ENCODE peak calls at places on chromosomes 7 and 10, in nine cellular contexts. One of them, this sample, is unnamed.

GRCh38 chr7:36127075-36127740 is 25.8 kb upstream of the EEPD1 start:
- DNase-seq in heart left ventricle: peak
- DNase-seq in CD8-positive, alpha-beta T cell: no peak
- DNase-seq in spleen: no peak
- DNase-seq in astrocyte of the cerebellum: no peak
- DNase-seq in bronchial epithelial cell: no peak
- DNase-seq in A549: no peak
- DNase-seq in pancreas: no peak
- DNase-seq in cardiac muscle cell: no peak
- DNase-seq in this sample: no peak

GRCh38 chr10:89837173-89838001 is 136.0 kb downstream of the KIF20B start:
- DNase-seq in A549: no peak
- DNase-seq in cardiac muscle cell: peak
- DNase-seq in spleen: peak
- DNase-seq in pancreas: peak
- DNase-seq in astrocyte of the cerebellum: no peak
- DNase-seq in CD8-positive, alpha-beta T cell: peak
- DNase-seq in bronchial epithelial cell: peak
- DNase-seq in heart left ventricle: peak
- DNase-seq in this sample: no peak

GRCh38 chr7:151705744-151706567 is 171.0 kb downstream of the PRKAG2 start:
- DNase-seq in cardiac muscle cell: peak
- DNase-seq in A549: peak
- DNase-seq in bronchial epithelial cell: peak
- DNase-seq in spleen: no peak
- DNase-seq in pancreas: no peak
- DNase-seq in heart left ventricle: no peak
- DNase-seq in CD8-positive, alpha-beta T cell: no peak
- DNase-seq in astrocyte of the cerebellum: no peak
- DNase-seq in this sample: no peak

GRCh38 chr10:9227679-9228365 is 1173.3 kb downstream of the GATA3 start:
- DNase-seq in bronchial epithelial cell: peak
- DNase-seq in astrocyte of the cerebellum: no peak
- DNase-seq in heart left ventricle: no peak
- DNase-seq in CD8-positive, alpha-beta T cell: no peak
- DNase-seq in spleen: no peak
- DNase-seq in A549: no peak
- DNase-seq in cardiac muscle cell: no peak
- DNase-seq in pancreas: no peak
- DNase-seq in this sample: no peak

GRCh38 chr10:88379575-88379974 is 203.5 kb downstream of the RNLS start:
- DNase-seq in spleen: no peak
- DNase-seq in bronchial epithelial cell: peak
- DNase-seq in pancreas: no peak
- DNase-seq in CD8-positive, alpha-beta T cell: no peak
- DNase-seq in astrocyte of the cerebellum: no peak
- DNase-seq in cardiac muscle cell: peak
- DNase-seq in heart left ventricle: no peak
- DNase-seq in A549: no peak
- DNase-seq in this sample: no peak

GRCh38 chr7:116670409-116671036 is 1.5 kb upstream of the MET start:
- DNase-seq in CD8-positive, alpha-beta T cell: no peak
- DNase-seq in heart left ventricle: no peak
- DNase-seq in cardiac muscle cell: no peak
- DNase-seq in astrocyte of the cerebellum: no peak
- DNase-seq in spleen: no peak
- DNase-seq in pancreas: no peak
- DNase-seq in bronchial epithelial cell: peak
- DNase-seq in A549: no peak
- DNase-seq in this sample: no peak

GRCh38 chr7:19117081-19117869 is at the start of gene TWIST1:
- DNase-seq in spleen: peak
- DNase-seq in bronchial epithelial cell: no peak
- DNase-seq in CD8-positive, alpha-beta T cell: no peak
- DNase-seq in heart left ventricle: peak
- DNase-seq in A549: peak
- DNase-seq in pancreas: peak
- DNase-seq in astrocyte of the cerebellum: peak
- DNase-seq in cardiac muscle cell: peak
- DNase-seq in this sample: peak

GRCh38 chr10:5589071-5589962 is 64.6 kb downstream of the CALML3 start:
- DNase-seq in A549: no peak
- DNase-seq in spleen: peak
- DNase-seq in astrocyte of the cerebellum: no peak
- DNase-seq in cardiac muscle cell: peak
- DNase-seq in bronchial epithelial cell: no peak
- DNase-seq in heart left ventricle: no peak
- DNase-seq in CD8-positive, alpha-beta T cell: no peak
- DNase-seq in pancreas: no peak
- DNase-seq in this sample: no peak

DNA sequence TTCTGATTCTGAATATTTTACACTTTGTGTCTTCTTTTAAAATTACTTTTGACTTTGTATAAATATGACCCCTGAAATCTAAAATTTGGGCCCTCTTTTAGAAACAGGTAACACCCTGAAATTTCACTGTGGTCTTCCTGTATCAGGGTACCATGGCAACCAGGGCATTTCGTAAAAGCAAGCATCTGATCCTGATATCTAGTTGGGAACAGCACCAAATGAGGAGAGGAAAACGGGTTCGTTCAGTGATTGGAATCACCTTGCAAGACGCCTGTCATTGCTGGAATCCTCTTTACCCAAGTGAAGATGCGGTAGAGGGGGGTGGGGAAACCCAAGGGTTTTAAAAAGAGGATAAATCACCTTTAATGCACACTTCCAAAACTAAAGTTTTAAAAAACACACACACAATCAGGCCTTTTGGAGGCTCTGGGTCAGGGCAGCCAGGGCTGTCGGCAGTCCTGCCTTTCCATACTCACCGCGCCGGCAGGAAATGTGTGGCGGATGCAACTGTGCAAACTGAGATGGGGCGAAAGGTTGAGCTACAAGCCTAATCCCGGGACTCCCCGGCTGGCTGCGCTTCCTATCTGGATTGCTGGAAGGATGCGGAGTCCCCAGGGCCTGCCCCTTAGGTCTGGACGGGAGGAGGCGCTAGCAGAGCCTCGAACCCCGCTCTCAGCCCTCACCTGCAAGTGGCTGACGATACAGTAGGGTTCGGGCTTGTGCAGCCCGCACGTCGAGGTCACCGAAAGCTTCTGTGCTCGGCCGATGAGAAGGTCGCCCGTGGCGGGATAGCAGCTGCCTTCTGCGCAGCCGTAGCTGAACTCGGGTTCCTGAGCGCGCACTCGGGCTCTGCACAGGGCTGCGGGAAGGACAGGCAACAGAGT is 1.8 kb downstream of the LAMB1 start:
- DNase-seq in astrocyte of the cerebellum: no peak
- DNase-seq in bronchial epithelial cell: peak
- DNase-seq in pancreas: peak
- DNase-seq in cardiac muscle cell: peak
- DNase-seq in heart left ventricle: peak
- DNase-seq in A549: peak
- DNase-seq in spleen: no peak
- DNase-seq in CD8-positive, alpha-beta T cell: no peak
- DNase-seq in this sample: no peak
- H3K4me3 ChIP-seq in astrocyte of the cerebellum: peak
- H3K4me3 ChIP-seq in bronchial epithelial cell: peak
- H3K4me3 ChIP-seq in pancreas: peak
- H3K4me3 ChIP-seq in cardiac muscle cell: peak
- H3K4me3 ChIP-seq in heart left ventricle: peak
- H3K4me3 ChIP-seq in A549: peak
- H3K4me3 ChIP-seq in spleen: peak
- H3K4me3 ChIP-seq in CD8-positive, alpha-beta T cell: peak
- H3K4me3 ChIP-seq in this sample: peak

GRCh38 chr10:52729259-52730104 is 43.1 kb downstream of the MBL2 start:
- DNase-seq in astrocyte of the cerebellum: peak
- DNase-seq in bronchial epithelial cell: peak
- DNase-seq in cardiac muscle cell: peak
- DNase-seq in heart left ventricle: no peak
- DNase-seq in spleen: no peak
- DNase-seq in CD8-positive, alpha-beta T cell: no peak
- DNase-seq in pancreas: no peak
- DNase-seq in A549: peak
- DNase-seq in this sample: peak
- TF ChIP-seq CTCF in astrocyte of the cerebellum: peak
- TF ChIP-seq CTCF in bronchial epithelial cell: peak
- TF ChIP-seq CTCF in cardiac muscle cell: peak
- TF ChIP-seq CTCF in heart left ventricle: peak
- TF ChIP-seq CTCF in spleen: peak
- TF ChIP-seq CTCF in CD8-positive, alpha-beta T cell: no peak
- TF ChIP-seq CTCF in pancreas: peak
- TF ChIP-seq CTCF in A549: peak
- TF ChIP-seq CTCF in this sample: peak

GRCh38 chr7:97015787-97016391 is 8.7 kb downstream of the DLX5 start:
- DNase-seq in pancreas: no peak
- DNase-seq in bronchial epithelial cell: no peak
- DNase-seq in heart left ventricle: no peak
- DNase-seq in astrocyte of the cerebellum: no peak
- DNase-seq in A549: no peak
- DNase-seq in spleen: no peak
- DNase-seq in cardiac muscle cell: no peak
- DNase-seq in CD8-positive, alpha-beta T cell: no peak
- DNase-seq in this sample: no peak

GRCh38 chr7:97018126-97018601 is 6.5 kb downstream of the DLX5 start:
- DNase-seq in cardiac muscle cell: no peak
- DNase-seq in heart left ventricle: no peak
- DNase-seq in CD8-positive, alpha-beta T cell: no peak
- DNase-seq in pancreas: no peak
- DNase-seq in A549: no peak
- DNase-seq in spleen: no peak
- DNase-seq in bronchial epithelial cell: no peak
- DNase-seq in astrocyte of the cerebellum: no peak
- DNase-seq in this sample: no peak

GRCh38 chr7:97015279-97015678 is 9.4 kb downstream of the DLX5 start:
- DNase-seq in A549: no peak
- DNase-seq in pancreas: no peak
- DNase-seq in spleen: no peak
- DNase-seq in bronchial epithelial cell: no peak
- DNase-seq in heart left ventricle: no peak
- DNase-seq in cardiac muscle cell: no peak
- DNase-seq in CD8-positive, alpha-beta T cell: no peak
- DNase-seq in astrocyte of the cerebellum: no peak
- DNase-seq in this sample: no peak

GRCh38 chr7:97017197-97018125 is 7.2 kb downstream of the DLX5 start:
- DNase-seq in CD8-positive, alpha-beta T cell: no peak
- DNase-seq in astrocyte of the cerebellum: no peak
- DNase-seq in spleen: no peak
- DNase-seq in A549: no peak
- DNase-seq in bronchial epithelial cell: no peak
- DNase-seq in cardiac muscle cell: no peak
- DNase-seq in heart left ventricle: no peak
- DNase-seq in pancreas: no peak
- DNase-seq in this sample: no peak

DNA sequence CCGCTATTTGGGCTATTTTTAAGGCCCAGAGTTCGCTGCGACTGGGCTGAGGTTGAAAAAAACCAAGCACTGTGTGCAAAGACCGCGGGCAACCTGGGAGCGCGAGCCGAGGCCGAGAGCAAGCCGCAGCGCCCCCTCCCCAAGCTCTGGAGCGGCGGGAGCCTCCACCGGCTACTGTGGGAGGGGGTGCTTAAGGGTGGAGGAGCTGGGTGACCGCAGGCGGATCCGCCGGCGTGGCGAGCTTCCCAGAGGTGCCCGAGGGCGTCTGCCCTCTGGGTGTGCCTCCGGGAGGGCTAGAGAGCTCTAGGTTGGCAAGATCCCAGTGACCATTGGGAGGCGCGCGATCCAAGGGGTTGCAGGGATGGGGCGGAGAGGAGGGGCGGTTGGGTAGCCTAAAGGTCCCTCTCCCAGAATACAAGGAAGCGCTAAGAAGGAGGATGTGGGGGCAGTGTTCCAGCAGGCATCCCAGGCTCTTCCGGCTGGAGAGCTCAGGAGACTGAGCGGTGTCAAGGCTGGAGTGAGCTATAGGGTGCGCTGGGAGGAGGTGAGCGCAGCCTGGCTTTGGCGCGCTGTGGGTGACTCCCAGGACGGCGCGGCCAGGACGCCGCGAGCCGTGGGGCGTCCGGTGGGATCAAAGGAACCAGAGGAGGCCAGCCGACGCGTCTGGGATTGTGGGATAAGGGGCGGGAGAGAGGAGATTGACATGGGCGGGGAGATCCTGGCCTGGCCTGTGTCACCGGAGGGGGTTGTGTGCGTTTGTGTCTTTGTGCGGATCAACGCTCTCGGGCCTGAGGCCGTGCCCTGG is 8.0 kb downstream of the DLX5 start:
- DNase-seq in bronchial epithelial cell: no peak
- DNase-seq in pancreas: no peak
- DNase-seq in heart left ventricle: no peak
- DNase-seq in spleen: no peak
- DNase-seq in A549: no peak
- DNase-seq in CD8-positive, alpha-beta T cell: no peak
- DNase-seq in astrocyte of the cerebellum: no peak
- DNase-seq in cardiac muscle cell: no peak
- DNase-seq in this sample: no peak
- H3K4me3 ChIP-seq in bronchial epithelial cell: no peak
- H3K4me3 ChIP-seq in pancreas: no peak
- H3K4me3 ChIP-seq in heart left ventricle: no peak
- H3K4me3 ChIP-seq in spleen: no peak
- H3K4me3 ChIP-seq in A549: peak
- H3K4me3 ChIP-seq in CD8-positive, alpha-beta T cell: no peak
- H3K4me3 ChIP-seq in astrocyte of the cerebellum: no peak
- H3K4me3 ChIP-seq in cardiac muscle cell: no peak
- H3K4me3 ChIP-seq in this sample: no peak

GRCh38 chr10:72379776-72380175 is 25.1 kb upstream of the DNAJB12 start:
- DNase-seq in cardiac muscle cell: no peak
- DNase-seq in bronchial epithelial cell: no peak
- DNase-seq in spleen: no peak
- DNase-seq in astrocyte of the cerebellum: no peak
- DNase-seq in pancreas: no peak
- DNase-seq in A549: no peak
- DNase-seq in heart left ventricle: no peak
- DNase-seq in CD8-positive, alpha-beta T cell: no peak
- DNase-seq in this sample: no peak

GRCh38 chr10:72379062-72379461 is 24.3 kb upstream of the DNAJB12 start:
- DNase-seq in astrocyte of the cerebellum: peak
- DNase-seq in cardiac muscle cell: no peak
- DNase-seq in heart left ventricle: no peak
- DNase-seq in CD8-positive, alpha-beta T cell: no peak
- DNase-seq in A549: no peak
- DNase-seq in spleen: no peak
- DNase-seq in bronchial epithelial cell: no peak
- DNase-seq in pancreas: no peak
- DNase-seq in this sample: no peak

GRCh38 chr10:72375585-72375984 is 20.9 kb upstream of the DNAJB12 start:
- DNase-seq in pancreas: no peak
- DNase-seq in heart left ventricle: no peak
- DNase-seq in A549: no peak
- DNase-seq in bronchial epithelial cell: no peak
- DNase-seq in cardiac muscle cell: peak
- DNase-seq in astrocyte of the cerebellum: no peak
- DNase-seq in CD8-positive, alpha-beta T cell: no peak
- DNase-seq in spleen: no peak
- DNase-seq in this sample: no peak

GRCh38 chr10:72370201-72370722 is 15.5 kb upstream of the DNAJB12 start:
- DNase-seq in bronchial epithelial cell: no peak
- DNase-seq in A549: no peak
- DNase-seq in astrocyte of the cerebellum: no peak
- DNase-seq in heart left ventricle: no peak
- DNase-seq in cardiac muscle cell: no peak
- DNase-seq in pancreas: no peak
- DNase-seq in spleen: no peak
- DNase-seq in CD8-positive, alpha-beta T cell: no peak
- DNase-seq in this sample: no peak

DNA sequence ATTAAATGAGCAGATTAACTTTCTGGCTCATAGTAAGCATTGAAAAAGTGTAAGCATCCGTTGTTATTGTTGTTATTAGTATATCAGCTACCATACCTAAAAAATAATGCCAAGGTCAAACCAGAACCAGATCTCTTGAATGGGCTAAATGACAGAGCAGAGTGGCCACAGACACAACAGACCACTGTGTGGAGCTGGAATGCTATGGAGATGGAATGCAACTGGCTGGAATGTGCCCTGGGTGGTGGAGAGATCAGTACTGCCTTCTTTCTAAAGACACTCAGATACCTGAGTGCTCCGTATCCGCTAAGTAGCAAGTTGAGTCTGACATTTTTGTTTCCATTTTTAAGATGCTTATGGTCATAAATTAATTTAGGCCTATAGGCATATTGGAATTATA is 20.5 kb upstream of the DNAJB12 start:
- DNase-seq in A549: no peak
- DNase-seq in heart left ventricle: no peak
- DNase-seq in bronchial epithelial cell: no peak
- DNase-seq in astrocyte of the cerebellum: no peak
- DNase-seq in CD8-positive, alpha-beta T cell: no peak
- DNase-seq in cardiac muscle cell: peak
- DNase-seq in pancreas: no peak
- DNase-seq in spleen: no peak
- DNase-seq in this sample: no peak
- TF ChIP-seq CTCF in A549: no peak
- TF ChIP-seq CTCF in heart left ventricle: no peak
- TF ChIP-seq CTCF in bronchial epithelial cell: no peak
- TF ChIP-seq CTCF in astrocyte of the cerebellum: peak
- TF ChIP-seq CTCF in CD8-positive, alpha-beta T cell: no peak
- TF ChIP-seq CTCF in cardiac muscle cell: no peak
- TF ChIP-seq CTCF in pancreas: no peak
- TF ChIP-seq CTCF in spleen: no peak
- TF ChIP-seq CTCF in this sample: no peak